ENCODE peak calls at places on chromosomes 16 and 17, in seven cellular contexts. One of them, this sample, is unnamed.

GRCh38 chr17:42913527-42913926 is 12.9 kb downstream of the G6PC1 start:
- DNase-seq in stimulated activated naive CD8-positive, alpha-beta T cell treated with anti-CD3 and anti-CD28 coated beads, Interleukin-15, amount 100 ng/mL, for 72 hours: no peak
- DNase-seq in effector memory CD4-positive, alpha-beta T cell: no peak
- DNase-seq in BE2C: no peak
- DNase-seq in NCI-H1417 treated with DMSO at 0.1 percent for 48 hours: no peak
- DNase-seq in T-helper 17 cell: no peak
- DNase-seq in small intestine: no peak
- DNase-seq in this sample: no peak

GRCh38 chr17:31274252-31274651 is 22.8 kb downstream of the OMG start:
- DNase-seq in small intestine: no peak
- DNase-seq in effector memory CD4-positive, alpha-beta T cell: no peak
- DNase-seq in BE2C: no peak
- DNase-seq in T-helper 17 cell: no peak
- DNase-seq in NCI-H1417 treated with DMSO at 0.1 percent for 48 hours: no peak
- DNase-seq in stimulated activated naive CD8-positive, alpha-beta T cell treated with anti-CD3 and anti-CD28 coated beads, Interleukin-15, amount 100 ng/mL, for 72 hours: no peak
- DNase-seq in this sample: no peak

GRCh38 chr17:45660474-45660873 is 123.6 kb upstream of the CRHR1 start:
- DNase-seq in stimulated activated naive CD8-positive, alpha-beta T cell treated with anti-CD3 and anti-CD28 coated beads, Interleukin-15, amount 100 ng/mL, for 72 hours: no peak
- DNase-seq in effector memory CD4-positive, alpha-beta T cell: no peak
- DNase-seq in T-helper 17 cell: no peak
- DNase-seq in small intestine: no peak
- DNase-seq in BE2C: no peak
- DNase-seq in NCI-H1417 treated with DMSO at 0.1 percent for 48 hours: no peak
- DNase-seq in this sample: no peak

GRCh38 chr16:28261916-28262315 is 30.4 kb upstream of the SBK1 start:
- DNase-seq in NCI-H1417 treated with DMSO at 0.1 percent for 48 hours: no peak
- DNase-seq in stimulated activated naive CD8-positive, alpha-beta T cell treated with anti-CD3 and anti-CD28 coated beads, Interleukin-15, amount 100 ng/mL, for 72 hours: no peak
- DNase-seq in T-helper 17 cell: no peak
- DNase-seq in BE2C: no peak
- DNase-seq in small intestine: no peak
- DNase-seq in effector memory CD4-positive, alpha-beta T cell: no peak
- DNase-seq in this sample: no peak

GRCh38 chr17:53176629-53177028 is 646.1 kb upstream of the KIF2B start:
- DNase-seq in BE2C: no peak
- DNase-seq in small intestine: no peak
- DNase-seq in NCI-H1417 treated with DMSO at 0.1 percent for 48 hours: no peak
- DNase-seq in effector memory CD4-positive, alpha-beta T cell: no peak
- DNase-seq in stimulated activated naive CD8-positive, alpha-beta T cell treated with anti-CD3 and anti-CD28 coated beads, Interleukin-15, amount 100 ng/mL, for 72 hours: no peak
- DNase-seq in T-helper 17 cell: no peak
- DNase-seq in this sample: no peak

GRCh38 chr16:17724242-17724898 is 253.6 kb upstream of the XYLT1 start:
- DNase-seq in BE2C: no peak
- DNase-seq in stimulated activated naive CD8-positive, alpha-beta T cell treated with anti-CD3 and anti-CD28 coated beads, Interleukin-15, amount 100 ng/mL, for 72 hours: no peak
- DNase-seq in T-helper 17 cell: no peak
- DNase-seq in small intestine: no peak
- DNase-seq in NCI-H1417 treated with DMSO at 0.1 percent for 48 hours: no peak
- DNase-seq in effector memory CD4-positive, alpha-beta T cell: no peak
- DNase-seq in this sample: no peak

GRCh38 chr16:11401161-11402050 is 56.1 kb downstream of the RMI2 start:
- DNase-seq in small intestine: no peak
- DNase-seq in stimulated activated naive CD8-positive, alpha-beta T cell treated with anti-CD3 and anti-CD28 coated beads, Interleukin-15, amount 100 ng/mL, for 72 hours: no peak
- DNase-seq in effector memory CD4-positive, alpha-beta T cell: no peak
- DNase-seq in NCI-H1417 treated with DMSO at 0.1 percent for 48 hours: no peak
- DNase-seq in T-helper 17 cell: no peak
- DNase-seq in BE2C: peak; percentile 3
- DNase-seq in this sample: no peak

GRCh38 chr17:42135664-42136653 is 13.4 kb downstream of the HSPB9 start:
- DNase-seq in small intestine: peak; percentile 98
- DNase-seq in NCI-H1417 treated with DMSO at 0.1 percent for 48 hours: peak; percentile 2
- DNase-seq in effector memory CD4-positive, alpha-beta T cell: no peak
- DNase-seq in BE2C: no peak
- DNase-seq in T-helper 17 cell: no peak
- DNase-seq in stimulated activated naive CD8-positive, alpha-beta T cell treated with anti-CD3 and anti-CD28 coated beads, Interleukin-15, amount 100 ng/mL, for 72 hours: no peak
- DNase-seq in this sample: no peak

GRCh38 chr16:88994704-88995103 is 17.7 kb upstream of the CBFA2T3 start:
- DNase-seq in stimulated activated naive CD8-positive, alpha-beta T cell treated with anti-CD3 and anti-CD28 coated beads, Interleukin-15, amount 100 ng/mL, for 72 hours: no peak
- DNase-seq in small intestine: no peak
- DNase-seq in T-helper 17 cell: no peak
- DNase-seq in BE2C: no peak
- DNase-seq in NCI-H1417 treated with DMSO at 0.1 percent for 48 hours: no peak
- DNase-seq in effector memory CD4-positive, alpha-beta T cell: no peak
- DNase-seq in this sample: no peak